ENCODE peak calls at places on chromosomes 4 and X, in ten cellular contexts. One of them, this sample, is unnamed.
A peak's percentile ranks its signal among the peaks of the same experiment; 100 is the strongest.

GRCh38 chr4:173237152-173237551 is 68.5 kb downstream of the GALNT7 start:
- DNase-seq in PC-3: peak; percentile 48
- DNase-seq in thoracic aorta: no peak
- DNase-seq in mucosa of descending colon: no peak
- DNase-seq in CD8-positive, alpha-beta memory T cell: no peak
- DNase-seq in Panc1: no peak
- DNase-seq in adipocyte: peak; percentile 49
- DNase-seq in tibial nerve: no peak
- DNase-seq in Peyer's patch: no peak
- DNase-seq in heart left ventricle: no peak
- DNase-seq in this sample: no peak

GRCh38 chrX:13180807-13181206 is 136.4 kb upstream of the FAM9C start:
- DNase-seq in Peyer's patch: no peak
- DNase-seq in thoracic aorta: no peak
- DNase-seq in Panc1: no peak
- DNase-seq in PC-3: peak; percentile 91
- DNase-seq in CD8-positive, alpha-beta memory T cell: no peak
- DNase-seq in mucosa of descending colon: no peak
- DNase-seq in tibial nerve: no peak
- DNase-seq in adipocyte: no peak
- DNase-seq in heart left ventricle: no peak
- DNase-seq in this sample: no peak

GRCh38 chr4:20260821-20261220 is 9.1 kb downstream of the SLIT2 start:
- DNase-seq in Peyer's patch: no peak
- DNase-seq in heart left ventricle: no peak
- DNase-seq in Panc1: no peak
- DNase-seq in thoracic aorta: no peak
- DNase-seq in mucosa of descending colon: no peak
- DNase-seq in CD8-positive, alpha-beta memory T cell: no peak
- DNase-seq in tibial nerve: no peak
- DNase-seq in PC-3: no peak
- DNase-seq in adipocyte: no peak
- DNase-seq in this sample: no peak

GRCh38 chr4:44146516-44146915 is 302.1 kb downstream of the KCTD8 start:
- DNase-seq in thoracic aorta: no peak
- DNase-seq in CD8-positive, alpha-beta memory T cell: no peak
- DNase-seq in adipocyte: no peak
- DNase-seq in mucosa of descending colon: no peak
- DNase-seq in tibial nerve: no peak
- DNase-seq in Panc1: no peak
- DNase-seq in PC-3: no peak
- DNase-seq in heart left ventricle: no peak
- DNase-seq in Peyer's patch: no peak
- DNase-seq in this sample: no peak

GRCh38 chr4:150251752-150252190 is 173.5 kb downstream of the DCLK2 start:
- DNase-seq in tibial nerve: no peak
- DNase-seq in adipocyte: no peak
- DNase-seq in Panc1: no peak
- DNase-seq in heart left ventricle: no peak
- DNase-seq in thoracic aorta: no peak
- DNase-seq in CD8-positive, alpha-beta memory T cell: no peak
- DNase-seq in mucosa of descending colon: no peak
- DNase-seq in Peyer's patch: no peak
- DNase-seq in PC-3: no peak
- DNase-seq in this sample: no peak

GRCh38 chr4:138347561-138347960 is 105.4 kb upstream of the SLC7A11 start:
- DNase-seq in adipocyte: no peak
- DNase-seq in Peyer's patch: no peak
- DNase-seq in PC-3: peak; percentile 52
- DNase-seq in heart left ventricle: no peak
- DNase-seq in Panc1: no peak
- DNase-seq in CD8-positive, alpha-beta memory T cell: no peak
- DNase-seq in mucosa of descending colon: no peak
- DNase-seq in thoracic aorta: no peak
- DNase-seq in tibial nerve: no peak
- DNase-seq in this sample: no peak

GRCh38 chr4:165326831-165327210 is 648 bp upstream of the MSMO1 start:
- DNase-seq in Peyer's patch: peak; percentile 32
- DNase-seq in tibial nerve: no peak
- DNase-seq in adipocyte: peak; percentile 77
- DNase-seq in Panc1: no peak
- DNase-seq in thoracic aorta: no peak
- DNase-seq in PC-3: peak; percentile 14
- DNase-seq in CD8-positive, alpha-beta memory T cell: no peak
- DNase-seq in mucosa of descending colon: peak; percentile 56
- DNase-seq in heart left ventricle: peak; percentile 25
- DNase-seq in this sample: no peak

GRCh38 chr4:92129408-92129994 is 174.3 kb upstream of the GRID2 start:
- DNase-seq in heart left ventricle: no peak
- DNase-seq in thoracic aorta: no peak
- DNase-seq in PC-3: no peak
- DNase-seq in tibial nerve: no peak
- DNase-seq in Panc1: no peak
- DNase-seq in CD8-positive, alpha-beta memory T cell: no peak
- DNase-seq in Peyer's patch: no peak
- DNase-seq in mucosa of descending colon: no peak
- DNase-seq in adipocyte: no peak
- DNase-seq in this sample: no peak

GRCh38 chr4:36476135-36476534 is 194.7 kb downstream of the DTHD1 start:
- DNase-seq in Panc1: no peak
- DNase-seq in heart left ventricle: no peak
- DNase-seq in thoracic aorta: no peak
- DNase-seq in tibial nerve: no peak
- DNase-seq in CD8-positive, alpha-beta memory T cell: no peak
- DNase-seq in mucosa of descending colon: no peak
- DNase-seq in Peyer's patch: no peak
- DNase-seq in PC-3: no peak
- DNase-seq in adipocyte: no peak
- DNase-seq in this sample: no peak

GRCh38 chr4:118680808-118681207 is 4.4 kb upstream of the METTL14 start:
- DNase-seq in CD8-positive, alpha-beta memory T cell: no peak
- DNase-seq in tibial nerve: no peak
- DNase-seq in adipocyte: no peak
- DNase-seq in PC-3: no peak
- DNase-seq in thoracic aorta: no peak
- DNase-seq in Peyer's patch: no peak
- DNase-seq in Panc1: no peak
- DNase-seq in mucosa of descending colon: no peak
- DNase-seq in heart left ventricle: no peak
- DNase-seq in this sample: no peak

GRCh38 chrX:120244735-120245498 is 5.7 kb upstream of the ZBTB33 start:
- DNase-seq in Panc1: peak; percentile 62
- DNase-seq in mucosa of descending colon: peak; percentile 75
- DNase-seq in tibial nerve: peak; percentile 65
- DNase-seq in PC-3: peak; percentile 90
- DNase-seq in adipocyte: peak; percentile 72
- DNase-seq in CD8-positive, alpha-beta memory T cell: peak; percentile 63
- DNase-seq in Peyer's patch: peak; percentile 43
- DNase-seq in heart left ventricle: peak; percentile 73
- DNase-seq in thoracic aorta: peak; percentile 3
- DNase-seq in this sample: peak; percentile 81

GRCh38 chrX:74251006-74251930 is 52.7 kb upstream of the ZCCHC13 start:
- DNase-seq in tibial nerve: no peak
- DNase-seq in adipocyte: peak; percentile 76
- DNase-seq in Peyer's patch: no peak
- DNase-seq in Panc1: no peak
- DNase-seq in thoracic aorta: no peak
- DNase-seq in heart left ventricle: no peak
- DNase-seq in PC-3: peak; percentile 38
- DNase-seq in CD8-positive, alpha-beta memory T cell: no peak
- DNase-seq in mucosa of descending colon: peak; percentile 67
- DNase-seq in this sample: no peak

GRCh38 chrX:107718156-107718621 is 57.4 kb downstream of the TSC22D3 start:
- DNase-seq in Panc1: peak; percentile 57
- DNase-seq in PC-3: peak; percentile 89
- DNase-seq in tibial nerve: peak; percentile 86
- DNase-seq in mucosa of descending colon: peak; percentile 85
- DNase-seq in heart left ventricle: peak; percentile 60
- DNase-seq in CD8-positive, alpha-beta memory T cell: peak; percentile 75
- DNase-seq in adipocyte: peak; percentile 93
- DNase-seq in Peyer's patch: peak; percentile 90
- DNase-seq in thoracic aorta: peak; percentile 76
- DNase-seq in this sample: no peak

GRCh38 chr4:26252349-26252748 is 68.5 kb upstream of the RBPJ start:
- DNase-seq in adipocyte: no peak
- DNase-seq in tibial nerve: no peak
- DNase-seq in thoracic aorta: no peak
- DNase-seq in mucosa of descending colon: no peak
- DNase-seq in CD8-positive, alpha-beta memory T cell: no peak
- DNase-seq in PC-3: peak; percentile 81
- DNase-seq in heart left ventricle: no peak
- DNase-seq in Peyer's patch: no peak
- DNase-seq in Panc1: no peak
- DNase-seq in this sample: no peak

GRCh38 chrX:8404443-8404842 is 60.2 kb upstream of the VCX3B start:
- DNase-seq in CD8-positive, alpha-beta memory T cell: no peak
- DNase-seq in adipocyte: no peak
- DNase-seq in heart left ventricle: no peak
- DNase-seq in PC-3: peak; percentile 76
- DNase-seq in Peyer's patch: no peak
- DNase-seq in thoracic aorta: no peak
- DNase-seq in mucosa of descending colon: no peak
- DNase-seq in Panc1: no peak
- DNase-seq in tibial nerve: no peak
- DNase-seq in this sample: no peak

GRCh38 chr4:117773067-117773946 is 261.0 kb upstream of the NDST3 start:
- DNase-seq in Panc1: no peak
- DNase-seq in CD8-positive, alpha-beta memory T cell: no peak
- DNase-seq in heart left ventricle: no peak
- DNase-seq in tibial nerve: no peak
- DNase-seq in PC-3: peak; percentile 37
- DNase-seq in adipocyte: no peak
- DNase-seq in thoracic aorta: no peak
- DNase-seq in Peyer's patch: no peak
- DNase-seq in mucosa of descending colon: peak; percentile 53
- DNase-seq in this sample: no peak

GRCh38 chrX:130771230-130771629 is 131.8 kb downstream of the ENOX2 start:
- DNase-seq in tibial nerve: no peak
- DNase-seq in Panc1: no peak
- DNase-seq in Peyer's patch: no peak
- DNase-seq in PC-3: peak; percentile 49
- DNase-seq in CD8-positive, alpha-beta memory T cell: no peak
- DNase-seq in thoracic aorta: no peak
- DNase-seq in heart left ventricle: no peak
- DNase-seq in mucosa of descending colon: no peak
- DNase-seq in adipocyte: no peak
- DNase-seq in this sample: no peak

DNA sequence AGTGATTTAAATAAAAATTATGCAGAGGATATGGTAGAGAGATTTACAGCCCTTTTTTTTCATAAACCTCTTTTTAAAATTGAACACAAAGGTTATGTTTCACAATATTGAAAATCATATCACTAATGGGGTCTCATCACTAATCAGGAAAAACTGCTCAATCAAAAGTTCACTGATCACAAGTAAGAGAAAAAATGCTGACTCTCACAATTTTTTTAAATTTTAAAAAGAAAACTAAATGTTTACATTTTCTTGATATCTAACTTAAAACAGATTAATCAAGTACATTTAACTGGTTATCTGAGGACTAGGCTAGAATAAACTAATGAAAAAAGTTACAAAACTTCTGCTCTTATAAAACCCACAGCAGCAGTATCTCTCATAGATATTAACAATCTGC is 8.5 kb downstream of the LAMTOR3 start:
- DNase-seq in mucosa of descending colon: no peak
- DNase-seq in adipocyte: no peak
- DNase-seq in thoracic aorta: no peak
- DNase-seq in Peyer's patch: no peak
- DNase-seq in tibial nerve: no peak
- DNase-seq in Panc1: no peak
- DNase-seq in heart left ventricle: no peak
- DNase-seq in PC-3: no peak
- DNase-seq in CD8-positive, alpha-beta memory T cell: no peak
- DNase-seq in this sample: no peak
- H3K36me3 ChIP-seq in mucosa of descending colon: no peaks in the 10 kb centered on the region
- H3K36me3 ChIP-seq in adipocyte: peaks cover 63% of the 10 kb centered on the region
- H3K36me3 ChIP-seq in thoracic aorta: peaks cover 8% of the 10 kb centered on the region
- H3K36me3 ChIP-seq in Peyer's patch: no peaks in the 10 kb centered on the region
- H3K36me3 ChIP-seq in tibial nerve: no peaks in the 10 kb centered on the region
- H3K36me3 ChIP-seq in Panc1: peaks cover 34% of the 10 kb centered on the region
- H3K36me3 ChIP-seq in heart left ventricle: peaks cover 16% of the 10 kb centered on the region
- H3K36me3 ChIP-seq in PC-3: peaks cover 18% of the 10 kb centered on the region
- H3K36me3 ChIP-seq in CD8-positive, alpha-beta memory T cell: peaks cover 19% of the 10 kb centered on the region
- H3K36me3 ChIP-seq in this sample: peaks cover 63% of the 10 kb centered on the region

GRCh38 chrX:119010491-119010890 is 36.1 kb downstream of the LONRF3 start:
- DNase-seq in tibial nerve: no peak
- DNase-seq in mucosa of descending colon: no peak
- DNase-seq in Panc1: no peak
- DNase-seq in PC-3: no peak
- DNase-seq in heart left ventricle: no peak
- DNase-seq in Peyer's patch: no peak
- DNase-seq in adipocyte: no peak
- DNase-seq in CD8-positive, alpha-beta memory T cell: no peak
- DNase-seq in thoracic aorta: no peak
- DNase-seq in this sample: no peak
- H3K36me3 ChIP-seq in tibial nerve: no peaks in the 10 kb centered on the region
- H3K36me3 ChIP-seq in mucosa of descending colon: no peaks in the 10 kb centered on the region
- H3K36me3 ChIP-seq in Panc1: no peaks in the 10 kb centered on the region
- H3K36me3 ChIP-seq in PC-3: peaks cover 32% of the 10 kb centered on the region
- H3K36me3 ChIP-seq in heart left ventricle: no peaks in the 10 kb centered on the region
- H3K36me3 ChIP-seq in Peyer's patch: no peaks in the 10 kb centered on the region
- H3K36me3 ChIP-seq in adipocyte: peaks cover 9% of the 10 kb centered on the region
- H3K36me3 ChIP-seq in CD8-positive, alpha-beta memory T cell: no peaks in the 10 kb centered on the region
- H3K36me3 ChIP-seq in thoracic aorta: no peaks in the 10 kb centered on the region
- H3K36me3 ChIP-seq in this sample: peaks cover 28% of the 10 kb centered on the region

GRCh38 chr4:5619913-5620625 is 88.3 kb downstream of the EVC2 start:
- DNase-seq in adipocyte: no peak
- DNase-seq in Panc1: no peak
- DNase-seq in Peyer's patch: no peak
- DNase-seq in CD8-positive, alpha-beta memory T cell: no peak
- DNase-seq in PC-3: no peak
- DNase-seq in tibial nerve: no peak
- DNase-seq in mucosa of descending colon: no peak
- DNase-seq in thoracic aorta: no peak
- DNase-seq in heart left ventricle: no peak
- DNase-seq in this sample: no peak
- H3K36me3 ChIP-seq in adipocyte: peaks cover 85% of the 10 kb centered on the region
- H3K36me3 ChIP-seq in Panc1: no peaks in the 10 kb centered on the region
- H3K36me3 ChIP-seq in Peyer's patch: no peaks in the 10 kb centered on the region
- H3K36me3 ChIP-seq in CD8-positive, alpha-beta memory T cell: no peaks in the 10 kb centered on the region
- H3K36me3 ChIP-seq in PC-3: no peaks in the 10 kb centered on the region
- H3K36me3 ChIP-seq in tibial nerve: peaks cover 2% of the 10 kb centered on the region
- H3K36me3 ChIP-seq in mucosa of descending colon: no peaks in the 10 kb centered on the region
- H3K36me3 ChIP-seq in thoracic aorta: peaks cover 64% of the 10 kb centered on the region
- H3K36me3 ChIP-seq in heart left ventricle: no peaks in the 10 kb centered on the region
- H3K36me3 ChIP-seq in this sample: peaks cover 41% of the 10 kb centered on the region

DNA sequence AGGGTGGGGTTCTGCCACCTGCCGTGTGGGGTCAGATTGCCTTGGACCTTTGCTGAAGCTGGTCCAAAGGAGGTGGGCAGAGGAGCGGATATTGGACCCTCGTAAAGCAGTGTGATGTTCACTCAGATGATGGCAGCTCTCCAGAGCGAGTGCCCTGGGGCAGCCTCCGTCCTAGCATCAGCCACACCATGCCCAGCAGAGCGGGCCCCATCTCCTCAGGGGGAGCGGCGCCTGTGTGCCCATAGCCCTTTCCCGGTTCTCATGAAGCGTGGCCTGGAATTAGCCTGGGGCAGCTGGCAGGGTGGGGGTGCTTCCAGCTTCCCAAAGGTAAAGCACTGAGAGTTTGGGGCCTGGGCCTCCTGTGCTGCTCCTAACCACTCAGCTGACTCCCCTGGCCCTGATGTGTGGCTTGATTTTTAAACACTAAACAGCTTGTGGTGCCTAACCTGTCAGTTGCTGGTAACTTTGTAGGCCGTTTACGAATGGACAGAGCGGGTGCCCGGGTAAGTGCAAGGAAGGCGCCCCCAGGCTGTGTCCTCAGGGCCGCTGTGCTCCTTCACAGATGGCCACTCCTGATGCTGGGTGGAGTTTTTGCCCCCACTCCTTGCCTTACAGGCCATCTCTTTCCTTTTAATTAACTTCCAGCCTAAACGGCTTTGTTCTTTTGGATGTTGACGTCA is 36.0 kb downstream of the NOP14 start:
- DNase-seq in Peyer's patch: no peak
- DNase-seq in thoracic aorta: peak; percentile 1
- DNase-seq in heart left ventricle: no peak
- DNase-seq in PC-3: no peak
- DNase-seq in tibial nerve: no peak
- DNase-seq in Panc1: no peak
- DNase-seq in CD8-positive, alpha-beta memory T cell: no peak
- DNase-seq in mucosa of descending colon: no peak
- DNase-seq in adipocyte: no peak
- DNase-seq in this sample: peak; percentile 46
- H3K36me3 ChIP-seq in Peyer's patch: no peaks in the 10 kb centered on the region
- H3K36me3 ChIP-seq in thoracic aorta: peaks cover 49% of the 10 kb centered on the region
- H3K36me3 ChIP-seq in heart left ventricle: peaks cover 32% of the 10 kb centered on the region
- H3K36me3 ChIP-seq in PC-3: no peaks in the 10 kb centered on the region
- H3K36me3 ChIP-seq in tibial nerve: no peaks in the 10 kb centered on the region
- H3K36me3 ChIP-seq in Panc1: no peaks in the 10 kb centered on the region
- H3K36me3 ChIP-seq in CD8-positive, alpha-beta memory T cell: peaks cover 36% of the 10 kb centered on the region
- H3K36me3 ChIP-seq in mucosa of descending colon: peaks cover 5% of the 10 kb centered on the region
- H3K36me3 ChIP-seq in adipocyte: peaks cover 76% of the 10 kb centered on the region
- H3K36me3 ChIP-seq in this sample: peaks cover 86% of the 10 kb centered on the region